ENCODE peak calls at places on chromosomes 4 and X, in four cellular contexts. One of them, this sample, is unnamed.

GRCh38 chr4:24104173-24104572 is 214.3 kb upstream of the PPARGC1A start:
- DNase-seq in MCF 10A: peak
- DNase-seq in HFF-Myc: no peak
- DNase-seq in posterior vena cava: no peak
- DNase-seq in this sample: no peak

GRCh38 chr4:95651891-95652290 is 103.1 kb upstream of the UNC5C start:
- DNase-seq in posterior vena cava: no peak
- DNase-seq in MCF 10A: no peak
- DNase-seq in HFF-Myc: no peak
- DNase-seq in this sample: no peak

GRCh38 chr4:139629761-139630160 is 35.9 kb upstream of the MGST2 start:
- DNase-seq in posterior vena cava: no peak
- DNase-seq in MCF 10A: no peak
- DNase-seq in HFF-Myc: no peak
- DNase-seq in this sample: no peak

GRCh38 chr4:127370495-127371069 is 262.2 kb upstream of the INTU start:
- DNase-seq in MCF 10A: peak
- DNase-seq in HFF-Myc: no peak
- DNase-seq in posterior vena cava: no peak
- DNase-seq in this sample: peak

GRCh38 chrX:4710618-4711433 is 997.4 kb upstream of the PRKX start:
- DNase-seq in posterior vena cava: no peak
- DNase-seq in HFF-Myc: no peak
- DNase-seq in MCF 10A: peak
- DNase-seq in this sample: peak

GRCh38 chr4:140252742-140253555 is 99.0 kb upstream of the MAML3 start:
- DNase-seq in posterior vena cava: peak
- DNase-seq in HFF-Myc: no peak
- DNase-seq in MCF 10A: peak
- DNase-seq in this sample: peak

GRCh38 chr4:145055533-145056257 is 42.3 kb downstream of the ANAPC10 start:
- DNase-seq in HFF-Myc: no peak
- DNase-seq in MCF 10A: no peak
- DNase-seq in posterior vena cava: no peak
- DNase-seq in this sample: no peak

GRCh38 chr4:182923796-182924365 is 6.7 kb upstream of the DCTD start:
- DNase-seq in HFF-Myc: no peak
- DNase-seq in MCF 10A: no peak
- DNase-seq in posterior vena cava: no peak
- DNase-seq in this sample: no peak

GRCh38 chrX:15151267-15152196 is 118.4 kb downstream of the ASB9 start:
- DNase-seq in MCF 10A: peak
- DNase-seq in posterior vena cava: no peak
- DNase-seq in HFF-Myc: no peak
- DNase-seq in this sample: no peak

GRCh38 chr4:119080721-119081541 is 54.7 kb upstream of the MYOZ2 start:
- DNase-seq in HFF-Myc: no peak
- DNase-seq in MCF 10A: no peak
- DNase-seq in posterior vena cava: no peak
- DNase-seq in this sample: peak

GRCh38 chr4:105631818-105632400 is 76.6 kb downstream of the INTS12 start:
- DNase-seq in posterior vena cava: no peak
- DNase-seq in HFF-Myc: no peak
- DNase-seq in MCF 10A: peak
- DNase-seq in this sample: no peak

GRCh38 chrX:130170752-130171445 is 863 bp upstream of the RAB33A start:
- DNase-seq in HFF-Myc: no peak
- DNase-seq in posterior vena cava: peak
- DNase-seq in MCF 10A: no peak
- DNase-seq in this sample: no peak

This sample was measured in LoVo.